ENCODE peak calls at places on chromosome X, in five cellular contexts. M, N, D, V and A are unnamed samples. For H3K9me3, the result is how much of the 10 kb centered on the place peaks cover.

GRCh38 chrX:36916941-36917340 is 91.2 kb upstream of the FAM47C start:
- DNase-seq in M (no peak), N (no peak), D (no peak), V (no peak), A (no peak)

GRCh38 chrX:8927066-8927465 is 106.9 kb downstream of the FAM9B start:
- DNase-seq in M (no peak), N (no peak), D (no peak), V (no peak), A (no peak)

GRCh38 chrX:19926095-19926494 is 38.7 kb upstream of the SH3KBP1 start:
- DNase-seq in M (no peak), N (no peak), D (no peak), V (no peak), A (no peak)

GRCh38 chrX:22742174-22742573 is 257.6 kb upstream of the DDX53 start:
- DNase-seq in M (no peak), N (no peak), D (no peak), V (no peak), A (no peak)

GRCh38 chrX:105190252-105190853 is 30.1 kb downstream of the TEX13A start:
- DNase-seq in M (peak), N (peak), D (no peak), V (peak), A (no peak)

GRCh38 chrX:111095974-111096870 is at the start of gene PAK3:
- DNase-seq in M (peak), N (peak), D (no peak), V (peak), A (peak)

GRCh38 chrX:16469870-16470269 is 180.1 kb upstream of the S100G start:
- DNase-seq in M (no peak), N (peak), D (no peak), V (no peak), A (no peak)

GRCh38 chrX:154734101-154734781 is 16.6 kb downstream of the GAB3 start:
- DNase-seq in M (no peak), N (peak), D (no peak), V (no peak), A (peak)

GRCh38 chrX:132615396-132616131 is 126.7 kb upstream of the MBNL3 start:
- DNase-seq in M (peak), N (peak), D (no peak), V (peak), A (peak)

GRCh38 chrX:54066841-54067240 is 22.6 kb upstream of the PHF8 start:
- DNase-seq in M (no peak), N (no peak), D (no peak), V (no peak), A (no peak)

GRCh38 chrX:110212299-110212698 is 105.6 kb downstream of the AMMECR1 start:
- DNase-seq in M (no peak), N (peak), D (no peak), V (no peak), A (no peak)

GRCh38 chrX:15384304-15384703 is at the start of gene VEGFD:
- DNase-seq in M (no peak), N (peak), D (no peak), V (no peak), A (no peak)

GRCh38 chrX:72041901-72042859 is 89.5 kb downstream of the RTL5 start:
- DNase-seq in M (no peak), N (no peak), D (no peak), V (no peak), A (no peak)

GRCh38 chrX:7019555-7019954 is 128.0 kb upstream of the STS start:
- DNase-seq in M (no peak), N (no peak), D (no peak), V (no peak), A (no peak)

GRCh38 chrX:111100191-111100590 is 4.2 kb downstream of the PAK3 start:
- DNase-seq in M (peak), N (peak), D (no peak), V (peak), A (no peak)

GRCh38 chrX:50579955-50580354 is 109.3 kb upstream of the DGKK start:
- DNase-seq in M (peak), N (peak), D (peak), V (peak), A (no peak)

GRCh38 chrX:13897571-13897970 is 80.7 kb upstream of the GPM6B start:
- DNase-seq in M (no peak), N (no peak), D (no peak), V (no peak), A (no peak)

GRCh38 chrX:19747672-19748610 is 139.5 kb downstream of the SH3KBP1 start:
- DNase-seq in M (no peak), N (no peak), D (no peak), V (peak), A (peak)

GRCh38 chrX:10761447-10761846 is 141.1 kb upstream of the MID1 start:
- DNase-seq in M (no peak), N (no peak), D (no peak), V (no peak), A (no peak)

GRCh38 chrX:12405306-12405705 is 267.0 kb downstream of the FRMPD4 start:
- DNase-seq in M (no peak), N (no peak), D (no peak), V (no peak), A (no peak)

GRCh38 chrX:118761950-118762725 is 34.7 kb downstream of the IL13RA1 start:
- DNase-seq in M (no peak), N (no peak), D (no peak), V (no peak), A (no peak)

GRCh38 chrX:7603387-7603786 is 239.6 kb upstream of the VCX start:
- DNase-seq in M (no peak), N (no peak), D (no peak), V (no peak), A (no peak)

GRCh38 chrX:150508461-150509367 is 59.7 kb upstream of the MTM1 start:
- DNase-seq in M (no peak), N (no peak), D (no peak), V (no peak), A (no peak)

GRCh38 chrX:18075603-18076002 is 145.1 kb downstream of the BEND2 start:
- DNase-seq in M (no peak), N (no peak), D (no peak), V (no peak), A (no peak)

GRCh38 chrX:72526534-72527508 is 45.8 kb downstream of the HDAC8 start:
- DNase-seq in M (peak), N (no peak), D (no peak), V (no peak), A (no peak)

GRCh38 chrX:123764967-123765871 is 32.4 kb upstream of the THOC2 start:
- DNase-seq in M (peak), N (peak), D (peak), V (peak), A (peak)

DNA sequence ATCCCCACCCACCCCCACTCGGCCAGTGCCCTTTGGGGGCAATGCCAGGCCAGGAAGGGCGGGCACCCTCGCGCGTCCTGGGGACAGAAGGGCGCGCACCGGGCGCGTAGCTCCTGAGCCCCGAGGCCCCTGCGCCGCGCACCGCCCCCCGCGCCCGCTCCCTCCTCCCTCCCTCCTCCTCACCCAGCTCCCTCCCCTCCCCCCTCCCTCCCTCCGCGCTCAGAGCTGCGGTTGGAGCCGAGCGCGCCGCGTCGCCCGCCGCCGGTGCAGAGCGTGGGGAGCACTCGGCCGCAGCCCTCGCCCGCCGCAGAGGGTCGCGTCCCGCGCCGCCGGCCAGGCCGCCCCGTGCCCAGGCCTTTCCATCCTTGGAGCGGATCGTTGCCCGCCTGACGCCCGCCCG is at the start of gene ATP2B3:
- DNase-seq in M (no peak), N (no peak), D (no peak), V (no peak), A (no peak)
- H3K9me3 ChIP-seq in M (under half), N (under half), D (under half), V (under half), A (under half)

GRCh38 chrX:43283187-43283586 is 372.9 kb upstream of the MAOA start:
- DNase-seq in M (no peak), N (no peak), D (no peak), V (no peak), A (no peak)
- H3K9me3 ChIP-seq in M (under half), N (under half), D (under half), V (under half), A (under half)

GRCh38 chrX:40049084-40049641 is 48.6 kb downstream of the BCOR start:
- DNase-seq in M (no peak), N (no peak), D (no peak), V (no peak), A (no peak)
- H3K9me3 ChIP-seq in M (under half), N (under half), D (under half), V (under half), A (under half)

GRCh38 chrX:429266-429825 is 42.6 kb upstream of the PPP2R3B start:
- DNase-seq in M (no peak), N (no peak), D (no peak), V (no peak), A (no peak)
- H3K9me3 ChIP-seq in M (under half), N (under half), D (under half), V (under half), A (under half)

DNA sequence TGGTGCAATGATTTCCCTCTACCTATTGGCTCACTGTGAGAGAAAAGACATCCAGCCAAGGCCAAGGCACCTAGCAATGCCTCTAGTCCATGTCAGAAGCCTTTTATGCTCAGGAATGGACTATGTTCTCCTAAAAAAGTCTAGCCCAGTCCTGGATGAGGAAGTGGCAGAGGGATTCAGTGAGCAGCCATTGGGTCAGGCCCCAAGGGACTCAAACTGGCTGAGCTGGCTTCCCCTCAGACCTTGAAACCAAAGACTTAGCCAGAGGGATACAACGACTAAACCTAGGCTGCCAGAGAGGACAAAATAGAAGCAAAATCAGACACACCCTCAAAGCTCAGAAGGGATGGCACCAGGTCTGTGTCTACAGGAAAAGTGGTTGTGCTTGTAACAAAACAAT is 49.1 kb downstream of the ARHGEF9 start:
- DNase-seq in M (no peak), N (no peak), D (no peak), V (no peak), A (no peak)
- H3K9me3 ChIP-seq in M (under half), N (under half), D (under half), V (under half), A (under half)

DNA sequence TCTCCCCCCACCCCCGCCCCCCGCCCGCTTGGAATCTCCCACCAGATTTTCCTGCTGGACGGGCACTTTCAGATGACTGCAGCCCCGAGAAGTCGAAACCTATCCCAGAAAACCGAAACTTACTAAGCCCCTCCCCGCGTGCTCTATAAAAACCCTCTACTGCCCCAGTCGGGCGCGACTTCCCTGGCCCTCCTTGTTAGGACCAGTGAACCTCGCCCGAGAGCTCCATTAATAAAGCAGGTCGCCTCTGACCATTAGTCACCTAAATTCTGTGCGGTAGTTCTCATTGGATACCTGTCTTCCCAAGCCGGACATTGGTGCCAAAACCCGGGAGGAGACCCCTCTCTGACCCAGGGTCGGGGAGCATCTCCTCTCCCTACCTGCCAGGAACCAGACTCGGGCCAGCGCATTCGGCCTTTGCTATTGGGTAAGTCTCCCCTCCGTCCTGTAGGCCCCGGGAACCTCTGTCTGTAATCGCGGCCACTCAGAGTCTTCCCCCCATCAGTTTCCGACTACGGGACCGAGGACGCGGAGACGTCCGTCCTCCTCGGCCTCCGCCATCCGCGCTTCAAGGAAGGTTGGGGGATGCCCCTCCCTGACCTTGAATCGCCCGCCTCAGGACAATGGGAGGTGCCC is 958.0 kb downstream of the RPA4 start:
- DNase-seq in M (no peak), N (no peak), D (no peak), V (no peak), A (no peak)
- H3K9me3 ChIP-seq in M (under half), N (under half), D (under half), V (under half), A (under half)

DNA sequence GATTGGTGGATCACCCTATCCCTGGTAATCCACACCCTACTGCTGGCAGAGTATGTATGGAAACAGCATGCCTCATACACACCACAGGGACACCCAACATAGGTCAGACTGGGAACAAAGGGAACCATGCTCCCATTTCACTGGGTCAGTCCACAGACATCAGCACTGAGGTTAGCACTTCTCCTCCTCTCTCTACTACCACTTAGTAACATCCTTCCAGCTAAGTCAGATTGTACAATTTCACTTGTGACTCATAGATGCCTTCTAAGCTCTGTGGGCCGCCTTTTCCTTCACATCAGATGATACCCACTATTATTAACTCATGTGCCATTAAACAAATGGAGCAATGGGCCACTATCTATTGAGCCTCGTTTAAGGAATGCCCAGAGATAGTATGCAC is 15.5 kb upstream of the ZXDA start:
- DNase-seq in M (no peak), N (no peak), D (no peak), V (no peak), A (no peak)
- H3K9me3 ChIP-seq in M (under half), N (under half), D (under half), V (under half), A (under half)

GRCh38 chrX:40090961-40091360 is 6.8 kb downstream of the BCOR start:
- DNase-seq in M (no peak), N (no peak), D (no peak), V (no peak), A (no peak)
- H3K9me3 ChIP-seq in M (under half), N (under half), D (under half), V (under half), A (under half)

GRCh38 chrX:102345916-102346315 is 93.9 kb downstream of the NXF2B start:
- DNase-seq in M (peak), N (peak), D (no peak), V (peak), A (peak)
- H3K9me3 ChIP-seq in M (under half), N (under half), D (under half), V (under half), A (under half)